ENCODE peak calls at places on chromosomes 16 and 17, in six cellular contexts. One of them, this sample, is unnamed.

GRCh38 chr16:82298472-82298871 is 128.4 kb upstream of the MPHOSPH6 start:
- DNase-seq in stimulated activated CD4-positive, alpha-beta T cell treated with anti-CD3 and anti-CD28 coated beads, Interleukin-12 subunit alpha, Interleukin-12 subunit beta, amount 100 ng/mL, for 4 hours: no peak
- DNase-seq in iPS-NIHi11: no peak
- DNase-seq in fibroblast of the conjunctiva: no peak
- DNase-seq in fibroblast of lung: no peak
- DNase-seq in activated CD4-positive, alpha-beta T cell treated with anti-CD3 and anti-CD28 coated beads for 48 hours: no peak
- DNase-seq in this sample: no peak

GRCh38 chr16:85316944-85317343 is 204.7 kb upstream of the CIBAR2 start:
- DNase-seq in stimulated activated CD4-positive, alpha-beta T cell treated with anti-CD3 and anti-CD28 coated beads, Interleukin-12 subunit alpha, Interleukin-12 subunit beta, amount 100 ng/mL, for 4 hours: no peak
- DNase-seq in iPS-NIHi11: no peak
- DNase-seq in fibroblast of the conjunctiva: no peak
- DNase-seq in fibroblast of lung: no peak
- DNase-seq in activated CD4-positive, alpha-beta T cell treated with anti-CD3 and anti-CD28 coated beads for 48 hours: no peak
- DNase-seq in this sample: no peak

GRCh38 chr16:3444032-3444388 is 530 bp downstream of the NAA60 start:
- DNase-seq in stimulated activated CD4-positive, alpha-beta T cell treated with anti-CD3 and anti-CD28 coated beads, Interleukin-12 subunit alpha, Interleukin-12 subunit beta, amount 100 ng/mL, for 4 hours: no peak
- DNase-seq in iPS-NIHi11: peak
- DNase-seq in fibroblast of the conjunctiva: peak
- DNase-seq in fibroblast of lung: peak
- DNase-seq in activated CD4-positive, alpha-beta T cell treated with anti-CD3 and anti-CD28 coated beads for 48 hours: peak
- DNase-seq in this sample: peak

GRCh38 chr16:901149-901548 is 69.6 kb downstream of the LMF1 start:
- DNase-seq in stimulated activated CD4-positive, alpha-beta T cell treated with anti-CD3 and anti-CD28 coated beads, Interleukin-12 subunit alpha, Interleukin-12 subunit beta, amount 100 ng/mL, for 4 hours: no peak
- DNase-seq in iPS-NIHi11: no peak
- DNase-seq in fibroblast of the conjunctiva: no peak
- DNase-seq in fibroblast of lung: no peak
- DNase-seq in activated CD4-positive, alpha-beta T cell treated with anti-CD3 and anti-CD28 coated beads for 48 hours: no peak
- DNase-seq in this sample: no peak

GRCh38 chr16:4315185-4316102 is at the start of gene GLIS2:
- DNase-seq in stimulated activated CD4-positive, alpha-beta T cell treated with anti-CD3 and anti-CD28 coated beads, Interleukin-12 subunit alpha, Interleukin-12 subunit beta, amount 100 ng/mL, for 4 hours: no peak
- DNase-seq in iPS-NIHi11: peak
- DNase-seq in fibroblast of the conjunctiva: peak
- DNase-seq in fibroblast of lung: peak
- DNase-seq in activated CD4-positive, alpha-beta T cell treated with anti-CD3 and anti-CD28 coated beads for 48 hours: no peak
- DNase-seq in this sample: peak

GRCh38 chr17:81869221-81870154 is 1.6 kb downstream of the ARHGDIA start:
- DNase-seq in stimulated activated CD4-positive, alpha-beta T cell treated with anti-CD3 and anti-CD28 coated beads, Interleukin-12 subunit alpha, Interleukin-12 subunit beta, amount 100 ng/mL, for 4 hours: peak
- DNase-seq in iPS-NIHi11: peak
- DNase-seq in fibroblast of the conjunctiva: no peak
- DNase-seq in fibroblast of lung: peak
- DNase-seq in activated CD4-positive, alpha-beta T cell treated with anti-CD3 and anti-CD28 coated beads for 48 hours: peak
- DNase-seq in this sample: peak

GRCh38 chr16:85192736-85193493 is 80.6 kb upstream of the CIBAR2 start:
- DNase-seq in stimulated activated CD4-positive, alpha-beta T cell treated with anti-CD3 and anti-CD28 coated beads, Interleukin-12 subunit alpha, Interleukin-12 subunit beta, amount 100 ng/mL, for 4 hours: no peak
- DNase-seq in iPS-NIHi11: no peak
- DNase-seq in fibroblast of the conjunctiva: no peak
- DNase-seq in fibroblast of lung: peak
- DNase-seq in activated CD4-positive, alpha-beta T cell treated with anti-CD3 and anti-CD28 coated beads for 48 hours: no peak
- DNase-seq in this sample: no peak

GRCh38 chr17:32348483-32348800 is 1.5 kb upstream of the ZNF207 start:
- DNase-seq in stimulated activated CD4-positive, alpha-beta T cell treated with anti-CD3 and anti-CD28 coated beads, Interleukin-12 subunit alpha, Interleukin-12 subunit beta, amount 100 ng/mL, for 4 hours: no peak
- DNase-seq in iPS-NIHi11: no peak
- DNase-seq in fibroblast of the conjunctiva: no peak
- DNase-seq in fibroblast of lung: no peak
- DNase-seq in activated CD4-positive, alpha-beta T cell treated with anti-CD3 and anti-CD28 coated beads for 48 hours: no peak
- DNase-seq in this sample: no peak

GRCh38 chr16:69501956-69502457 is 63.8 kb upstream of the NFAT5 start:
- DNase-seq in stimulated activated CD4-positive, alpha-beta T cell treated with anti-CD3 and anti-CD28 coated beads, Interleukin-12 subunit alpha, Interleukin-12 subunit beta, amount 100 ng/mL, for 4 hours: no peak
- DNase-seq in iPS-NIHi11: no peak
- DNase-seq in fibroblast of the conjunctiva: no peak
- DNase-seq in fibroblast of lung: no peak
- DNase-seq in activated CD4-positive, alpha-beta T cell treated with anti-CD3 and anti-CD28 coated beads for 48 hours: no peak
- DNase-seq in this sample: peak

GRCh38 chr16:88805887-88806393 is 2.4 kb downstream of the CDT1 start:
- DNase-seq in stimulated activated CD4-positive, alpha-beta T cell treated with anti-CD3 and anti-CD28 coated beads, Interleukin-12 subunit alpha, Interleukin-12 subunit beta, amount 100 ng/mL, for 4 hours: no peak
- DNase-seq in iPS-NIHi11: no peak
- DNase-seq in fibroblast of the conjunctiva: no peak
- DNase-seq in fibroblast of lung: no peak
- DNase-seq in activated CD4-positive, alpha-beta T cell treated with anti-CD3 and anti-CD28 coated beads for 48 hours: no peak
- DNase-seq in this sample: no peak

GRCh38 chr16:75385507-75386152 is 47.7 kb downstream of the CFDP1 start:
- DNase-seq in stimulated activated CD4-positive, alpha-beta T cell treated with anti-CD3 and anti-CD28 coated beads, Interleukin-12 subunit alpha, Interleukin-12 subunit beta, amount 100 ng/mL, for 4 hours: no peak
- DNase-seq in iPS-NIHi11: peak
- DNase-seq in fibroblast of the conjunctiva: peak
- DNase-seq in fibroblast of lung: peak
- DNase-seq in activated CD4-positive, alpha-beta T cell treated with anti-CD3 and anti-CD28 coated beads for 48 hours: no peak
- DNase-seq in this sample: peak

GRCh38 chr16:50573947-50574751 is 26.0 kb downstream of the NKD1 start:
- DNase-seq in stimulated activated CD4-positive, alpha-beta T cell treated with anti-CD3 and anti-CD28 coated beads, Interleukin-12 subunit alpha, Interleukin-12 subunit beta, amount 100 ng/mL, for 4 hours: no peak
- DNase-seq in iPS-NIHi11: no peak
- DNase-seq in fibroblast of the conjunctiva: no peak
- DNase-seq in fibroblast of lung: peak
- DNase-seq in activated CD4-positive, alpha-beta T cell treated with anti-CD3 and anti-CD28 coated beads for 48 hours: no peak
- DNase-seq in this sample: peak

GRCh38 chr16:66740010-66740409 is 11.4 kb downstream of the DYNC1LI2 start:
- DNase-seq in stimulated activated CD4-positive, alpha-beta T cell treated with anti-CD3 and anti-CD28 coated beads, Interleukin-12 subunit alpha, Interleukin-12 subunit beta, amount 100 ng/mL, for 4 hours: peak
- DNase-seq in iPS-NIHi11: peak
- DNase-seq in fibroblast of the conjunctiva: no peak
- DNase-seq in fibroblast of lung: peak
- DNase-seq in activated CD4-positive, alpha-beta T cell treated with anti-CD3 and anti-CD28 coated beads for 48 hours: peak
- DNase-seq in this sample: peak

This sample was measured in hepatocyte.